ENCODE peak calls at places on chromosome 12, in five cellular contexts. M is prostate gland, T is transverse colon, O is vagina, N is breast epithelium. Q is an unnamed sample. For H3K4me1 and H3K36me3, the result is how much of the 10 kb centered on the place peaks cover.

GRCh38 chr12:62730649-62731377 is 204.1 kb downstream of the PPM1H start:
- DNase-seq in M (no peak), O (no peak), N (no peak), T (no peak), Q (no peak)

GRCh38 chr12:92571169-92571568 is 131.6 kb upstream of the PLEKHG7 start:
- DNase-seq in N (no peak), M (no peak), T (no peak), O (no peak), Q (no peak)

GRCh38 chr12:117363263-117363662 is 1.8 kb upstream of the NOS1 start:
- DNase-seq in N (no peak), M (no peak), O (no peak), T (no peak), Q (no peak)

GRCh38 chr12:15494329-15495046 is 172.2 kb downstream of the PTPRO start:
- DNase-seq in T (no peak), O (no peak), N (no peak), M (no peak), Q (no peak)

GRCh38 chr12:109098142-109098652 is 800 bp downstream of the UNG start:
- DNase-seq in M (no peak), O (no peak), T (peak), N (no peak), Q (peak)

GRCh38 chr12:68581926-68582325 is 28.8 kb upstream of the RAP1B start:
- DNase-seq in M (no peak), N (no peak), T (no peak), O (no peak), Q (no peak)

GRCh38 chr12:64583395-64584172 is 26.7 kb upstream of the RASSF3 start:
- DNase-seq in M (no peak), N (no peak), O (no peak), T (no peak), Q (no peak)

GRCh38 chr12:50072198-50072907 is 12.8 kb upstream of the SMARCD1 start:
- DNase-seq in T (no peak), O (peak), N (no peak), M (no peak), Q (no peak)

GRCh38 chr12:13383379-13383778 is 186.9 kb downstream of the EMP1 start:
- DNase-seq in T (peak), O (no peak), M (no peak), N (no peak), Q (peak)

GRCh38 chr12:117155278-117156060 is 34.8 kb downstream of the FBXO21 start:
- DNase-seq in O (no peak), M (peak), N (no peak), T (peak), Q (peak)

GRCh38 chr12:87272846-87273245 is 756.4 kb downstream of the C12orf50 start:
- DNase-seq in M (no peak), N (no peak), T (no peak), O (no peak), Q (no peak)

GRCh38 chr12:89098390-89099102 is 253.8 kb downstream of the DUSP6 start:
- DNase-seq in O (no peak), M (no peak), T (no peak), N (no peak), Q (peak)

GRCh38 chr12:121278450-121279375 is 17.8 kb downstream of the CAMKK2 start:
- DNase-seq in O (no peak), M (no peak), N (no peak), T (no peak), Q (no peak)

GRCh38 chr12:122048156-122048555 is 26.5 kb downstream of the BCL7A start:
- DNase-seq in O (no peak), N (no peak), M (no peak), T (no peak), Q (no peak)

GRCh38 chr12:71766202-71766601 is 11.5 kb downstream of the RAB21 start:
- DNase-seq in M (no peak), O (no peak), N (no peak), T (no peak), Q (no peak)

GRCh38 chr12:90958995-90959394 is 4.0 kb upstream of the CCER1 start:
- DNase-seq in T (no peak), M (no peak), O (no peak), N (no peak), Q (no peak)

GRCh38 chr12:69065804-69066203 is 132.8 kb upstream of the CPM start:
- DNase-seq in O (no peak), N (no peak), T (no peak), M (no peak), Q (no peak)

GRCh38 chr12:81705586-81705985 is 53.6 kb downstream of the PPFIA2 start:
- DNase-seq in M (no peak), O (no peak), T (no peak), N (no peak), Q (no peak)
- H3K4me1 ChIP-seq in M (under half), O (under half), T (under half), N (under half), Q (under half)

GRCh38 chr12:124902916-124903315 is 11.5 kb downstream of the UBC start:
- DNase-seq in O (no peak), M (no peak), N (no peak), T (no peak), Q (no peak)

GRCh38 chr12:124906606-124907261 is 7.7 kb downstream of the UBC start:
- DNase-seq in O (no peak), T (peak), N (peak), M (peak), Q (peak)

GRCh38 chr12:124901003-124901402 is 13.4 kb downstream of the UBC start:
- DNase-seq in M (no peak), T (no peak), O (no peak), N (no peak), Q (no peak)

GRCh38 chr12:124909831-124910560 is 4.5 kb downstream of the UBC start:
- DNase-seq in M (no peak), O (no peak), T (no peak), N (no peak), Q (no peak)

GRCh38 chr12:124904306-124905098 is 9.9 kb downstream of the UBC start:
- DNase-seq in M (peak), N (peak), T (peak), O (peak), Q (peak)
- TF ChIP-seq POLR2AphosphoS5 in M (peak), N (peak), T (peak), O (peak), Q (peak)

DNA sequence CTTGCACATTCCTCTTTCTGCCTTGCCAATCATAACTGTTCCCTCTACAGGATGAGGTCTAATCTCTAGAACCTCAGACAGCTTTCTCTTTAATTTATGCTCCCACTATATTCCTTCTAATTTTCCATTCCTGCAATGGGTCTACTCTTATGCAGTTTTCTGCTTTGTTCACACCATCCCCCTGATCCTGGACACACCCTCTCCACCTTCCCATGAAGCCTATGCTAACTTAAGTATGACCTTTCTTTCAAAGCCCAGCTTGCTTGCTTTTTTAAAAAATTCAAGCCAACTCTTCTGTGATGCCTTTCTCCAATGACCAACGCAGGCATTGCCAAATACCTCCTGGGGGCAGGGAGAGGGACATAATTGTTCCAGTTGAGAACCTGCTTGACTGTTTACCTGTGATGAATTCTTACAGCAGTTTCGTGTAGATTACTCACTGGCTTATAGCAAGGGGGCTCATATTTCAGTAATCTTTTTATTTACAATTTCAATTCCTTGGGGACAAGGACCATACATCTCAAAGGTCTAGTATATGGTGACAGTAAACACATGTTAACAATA is 7.8 kb downstream of the SLC38A1 start:
- DNase-seq in O (no peak), N (peak), M (peak), T (no peak), Q (no peak)
- H3K36me3 ChIP-seq in O (under half), N (under half), M (under half), T (under half), Q (under half)

DNA sequence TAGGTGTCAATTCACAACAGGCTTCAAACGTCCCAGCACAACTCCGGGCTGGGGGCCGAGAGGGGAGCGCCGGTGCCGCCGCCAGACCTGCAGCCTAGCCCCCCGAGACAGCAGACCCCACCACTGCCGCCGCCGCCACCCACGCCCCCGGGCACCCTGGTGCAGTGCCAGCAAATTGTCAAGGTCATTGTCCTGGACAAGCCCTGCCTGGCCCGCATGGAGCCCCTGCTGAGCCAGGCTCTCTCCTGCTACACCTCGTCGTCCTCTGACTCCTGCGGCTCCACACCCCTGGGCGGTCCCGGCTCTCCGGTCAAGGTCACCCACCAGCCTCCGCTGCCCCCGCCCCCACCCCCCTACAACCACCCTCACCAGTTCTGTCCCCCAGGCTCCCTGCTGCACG is 39.4 kb downstream of the SLC6A12 start:
- DNase-seq in M (no peak), N (no peak), T (no peak), O (no peak), Q (no peak)
- H3K4me1 ChIP-seq in M (under half), N (under half), T (under half), O (under half), Q (under half)

DNA sequence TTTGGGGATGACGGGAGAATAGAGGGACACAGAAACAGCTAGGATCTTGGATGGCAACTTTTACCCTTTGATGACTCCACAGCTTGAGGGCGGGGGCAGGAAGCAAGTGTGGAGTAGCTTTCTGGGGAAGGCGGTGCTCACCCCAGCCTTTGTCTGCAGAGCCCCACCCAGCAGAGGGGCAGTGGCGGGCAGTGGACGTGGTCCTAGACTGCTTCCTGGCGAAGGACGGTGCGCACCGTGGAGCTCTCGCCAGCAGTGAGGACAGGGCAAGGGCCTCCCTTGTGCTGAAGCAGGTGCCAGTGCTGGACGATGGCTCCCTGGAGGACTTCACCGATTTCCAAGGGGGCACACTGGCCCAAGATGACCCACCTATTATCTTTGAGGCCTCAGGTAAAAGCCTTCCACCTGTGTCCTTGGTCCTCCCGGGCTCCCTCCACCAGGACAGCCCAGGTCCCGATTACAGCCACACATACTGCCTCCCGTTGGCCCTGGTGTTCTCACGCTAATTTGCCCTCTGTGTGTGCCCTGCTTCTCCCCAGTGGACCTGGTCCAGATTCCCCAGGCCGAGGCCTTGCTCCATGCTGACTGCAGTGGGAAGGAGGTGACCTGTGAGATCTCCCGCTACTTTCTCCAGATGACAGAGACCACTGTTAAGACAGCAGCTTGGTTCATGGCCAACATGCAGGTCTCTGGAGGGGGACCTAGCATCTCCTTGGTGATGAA is 1.2 kb downstream of the TAPBPL start:
- DNase-seq in M (no peak), T (peak), N (no peak), O (no peak), Q (peak)
- TF ChIP-seq POLR2AphosphoS5 in M (no peak), T (peak), N (no peak), O (no peak), Q (no peak)

DNA sequence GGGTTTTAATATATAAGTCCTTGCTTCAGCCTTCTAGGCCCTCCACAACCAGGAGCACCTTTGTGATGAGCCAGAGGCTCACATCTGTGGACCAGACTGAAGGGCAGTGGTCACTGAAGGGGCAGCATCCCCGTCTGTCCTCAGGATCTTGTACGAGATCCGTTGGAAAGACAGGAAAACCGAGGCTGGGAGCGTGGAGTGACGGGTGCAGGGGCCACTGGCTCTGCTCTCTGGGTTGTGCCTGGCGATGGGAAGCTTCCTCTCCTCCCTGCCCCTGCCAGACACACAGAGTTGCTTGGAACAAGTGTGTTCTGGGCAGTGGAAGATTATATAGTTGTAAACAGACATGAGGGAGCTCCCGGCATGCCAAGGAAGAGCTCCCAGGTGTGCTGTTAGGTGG is 48.0 kb downstream of the AACS start:
- DNase-seq in M (no peak), O (no peak), N (no peak), T (no peak), Q (no peak)
- H3K36me3 ChIP-seq in M (under half), O (under half), N (under half), T (under half), Q (half or more)

GRCh38 chr12:125836647-125837046 is 771.4 kb downstream of the AACS start:
- DNase-seq in O (no peak), N (no peak), M (no peak), T (no peak), Q (no peak)
- H3K4me1 ChIP-seq in O (under half), N (under half), M (under half), T (under half), Q (under half)

GRCh38 chr12:6827982-6828670 is at the start of gene P3H3:
- DNase-seq in O (no peak), N (no peak), T (no peak), M (peak), Q (no peak)

GRCh38 chr12:6830286-6830892 is 2.2 kb downstream of the P3H3 start:
- DNase-seq in T (no peak), N (no peak), O (no peak), M (no peak), Q (no peak)

GRCh38 chr12:6829532-6830220 is 1.5 kb downstream of the P3H3 start:
- DNase-seq in M (no peak), N (no peak), T (no peak), O (no peak), Q (no peak)

GRCh38 chr12:6827437-6827894 is 741 bp upstream of the P3H3 start:
- DNase-seq in N (peak), O (peak), T (peak), M (peak), Q (peak)

DNA sequence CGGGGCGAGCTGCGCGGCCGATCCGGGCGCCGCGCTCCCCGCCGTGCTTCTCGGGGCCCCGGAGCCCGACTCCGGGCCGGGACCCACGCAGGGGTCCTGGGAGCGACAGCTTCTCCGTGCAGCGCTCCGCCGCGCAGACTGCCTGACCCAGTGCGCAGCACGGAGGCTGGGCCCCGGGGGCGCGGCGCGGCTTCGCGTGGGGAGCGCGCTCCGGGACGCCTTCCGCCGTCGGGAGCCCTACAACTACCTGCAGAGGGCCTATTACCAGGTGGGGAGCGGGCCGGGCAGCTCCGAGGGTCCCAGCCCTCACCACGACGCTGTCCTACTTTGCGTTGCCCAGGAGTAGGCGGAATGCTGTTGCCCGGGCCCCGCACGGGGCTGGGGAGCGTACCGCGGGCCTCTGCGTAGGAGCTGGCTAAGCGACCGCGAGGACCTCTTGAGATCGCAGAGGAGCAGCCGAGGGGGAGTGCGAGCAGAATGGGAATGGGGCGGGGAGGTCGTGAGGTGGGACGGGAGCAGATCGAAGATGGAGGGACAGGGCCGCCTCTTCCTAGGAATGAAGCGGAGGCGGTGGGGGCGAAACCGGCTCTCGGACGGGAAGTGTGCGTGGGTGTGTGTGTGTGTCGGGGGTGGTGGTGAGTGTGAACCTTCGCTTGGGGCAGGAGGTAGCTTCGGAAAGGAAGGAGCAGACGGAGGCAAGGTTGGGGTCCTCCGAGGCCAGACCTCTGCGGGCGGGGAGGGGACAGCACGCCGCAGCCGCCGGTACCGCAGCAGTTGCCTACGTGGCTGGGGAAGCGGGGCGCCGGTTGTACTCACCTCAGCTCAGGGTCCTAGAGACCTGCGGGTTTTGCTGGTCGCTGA is 694 bp downstream of the P3H3 start:
- DNase-seq in N (no peak), O (no peak), M (peak), T (peak), Q (peak)
- TF ChIP-seq POLR2AphosphoS5 in N (peak), O (peak), M (peak), T (no peak), Q (no peak)

GRCh38 chr12:52074006-52074405 is 4.2 kb downstream of the ATG101 start:
- DNase-seq in N (no peak), O (no peak), M (no peak), T (no peak), Q (peak)
- H3K36me3 ChIP-seq in N (under half), O (under half), M (under half), T (under half), Q (half or more)

GRCh38 chr12:99212275-99212674 is 435.3 kb upstream of the GARIN6 start:
- DNase-seq in M (no peak), T (no peak), O (no peak), N (no peak), Q (no peak)
- H3K4me1 ChIP-seq in M (under half), T (under half), O (under half), N (under half), Q (under half)

Q was measured in stomach.